ENCODE peak calls at places on chromosomes 11 and 22, in four cellular contexts. F is K562, Q is HepG2, J is GM12878. W is an unnamed sample.
A peak's percentile ranks its signal among the peaks of the same experiment; 100 is the strongest.

GRCh38 chr11:114280696-114281095 is 15.5 kb upstream of the NNMT start:
- DNase-seq in F (peak; percentile 80), Q (peak; percentile 46), J (no peak), W (peak; percentile 87)

GRCh38 chr11:61974766-61975631 is 7.6 kb upstream of the FTH1 start:
- DNase-seq in F (no peak), Q (peak; percentile 81), J (no peak), W (no peak)

GRCh38 chr11:78420255-78420764 is 2.7 kb upstream of the GAB2 start:
- DNase-seq in F (peak; percentile 76), Q (peak; percentile 33), J (no peak), W (peak; percentile 76)

GRCh38 chr11:26188559-26188958 is 143.4 kb upstream of the ANO3 start:
- DNase-seq in F (no peak), Q (no peak), J (no peak), W (no peak)

GRCh38 chr11:65436412-65437032 is 13.9 kb downstream of the NEAT1 start:
- DNase-seq in F (peak; percentile 23), Q (no peak), J (no peak), W (no peak)

GRCh38 chr11:119026970-119027369 is 3.7 kb downstream of the SLC37A4 start:
- DNase-seq in F (no peak), Q (peak; percentile 59), J (no peak), W (no peak)

GRCh38 chr22:25666308-25666707 is 75.7 kb upstream of the MYO18B start:
- DNase-seq in F (peak; percentile 6), Q (peak; percentile 95), J (no peak), W (no peak)

GRCh38 chr22:45194686-45195085 is 31.0 kb downstream of the NUP50 start:
- DNase-seq in F (no peak), Q (no peak), J (no peak), W (peak; percentile 39)

GRCh38 chr11:128517457-128518230 is 69.7 kb downstream of the ETS1 start:
- DNase-seq in F (no peak), Q (no peak), J (no peak), W (no peak)

GRCh38 chr11:95453616-95454118 is 222.7 kb upstream of the SESN3 start:
- DNase-seq in F (peak; percentile 88), Q (no peak), J (no peak), W (no peak)

GRCh38 chr11:35525501-35526175 is at the start of gene PAMR1:
- DNase-seq in F (no peak), Q (no peak), J (no peak), W (peak; percentile 78)

GRCh38 chr22:29336751-29337490 is 21.4 kb upstream of the RASL10A start:
- DNase-seq in F (no peak), Q (no peak), J (no peak), W (no peak)
- TF ChIP-seq CBX5 in F (no peak), Q (no peak), J (no peak), W (no peak)

GRCh38 chr11:19220903-19221682 is 19.3 kb upstream of the CSRP3 start:
- DNase-seq in F (no peak), Q (no peak), J (no peak), W (no peak)

GRCh38 chr11:19216709-19217374 is 15.1 kb upstream of the CSRP3 start:
- DNase-seq in F (no peak), Q (no peak), J (no peak), W (no peak)

GRCh38 chr11:19216021-19216420 is 14.2 kb upstream of the CSRP3 start:
- DNase-seq in F (no peak), Q (no peak), J (no peak), W (no peak)

GRCh38 chr11:19218801-19219460 is 17.1 kb upstream of the CSRP3 start:
- DNase-seq in F (peak; percentile 31), Q (no peak), J (no peak), W (no peak)

DNA sequence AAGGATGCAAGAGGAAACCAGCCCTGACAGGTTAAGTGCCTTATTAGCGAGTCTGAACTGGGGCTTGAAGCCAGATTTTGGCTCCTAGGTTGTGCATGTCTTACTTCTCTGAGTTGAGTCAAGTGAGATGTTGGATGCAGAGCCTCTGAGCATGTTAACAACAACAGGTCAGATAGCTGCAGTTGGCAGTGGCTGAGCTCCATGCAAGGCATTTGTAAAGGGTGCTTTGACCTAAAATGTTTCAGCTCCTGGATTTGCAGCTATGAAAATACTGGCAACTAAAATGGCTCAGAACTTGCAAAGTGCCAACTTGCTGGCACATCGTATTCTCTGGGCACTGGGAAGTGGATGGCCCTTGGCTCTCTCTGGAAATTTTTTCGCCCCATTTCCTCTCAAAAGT is 16.4 kb upstream of the CSRP3 start:
- DNase-seq in F (no peak), Q (no peak), J (no peak), W (no peak)
- TF ChIP-seq CBX5 in F (no peak), Q (no peak), J (no peak), W (no peak)

GRCh38 chr11:68117896-68118470 is 3.2 kb downstream of the CHKA start:
- DNase-seq in F (peak; percentile 27), Q (peak; percentile 60), J (no peak), W (no peak)
- TF ChIP-seq CBX5 in F (no peak), Q (no peak), J (no peak), W (no peak)

GRCh38 chr11:13137778-13138400 is 128.8 kb downstream of the RASSF10 start:
- DNase-seq in F (no peak), Q (peak; percentile 66), J (no peak), W (no peak)

GRCh38 chr11:13143486-13144297 is 133.9 kb upstream of the BMAL1 start:
- DNase-seq in F (no peak), Q (no peak), J (no peak), W (no peak)

GRCh38 chr11:13141731-13142724 is 132.9 kb downstream of the RASSF10 start:
- DNase-seq in F (no peak), Q (no peak), J (no peak), W (no peak)

GRCh38 chr11:13140873-13141655 is 131.9 kb downstream of the RASSF10 start:
- DNase-seq in F (no peak), Q (peak; percentile 48), J (no peak), W (no peak)

GRCh38 chr11:13140028-13140870 is 131.1 kb downstream of the RASSF10 start:
- DNase-seq in F (no peak), Q (peak; percentile 100), J (peak; percentile 57), W (no peak)
- TF ChIP-seq CBX5 in F (no peak), Q (peak; percentile 84), J (no peak), W (no peak)

DNA sequence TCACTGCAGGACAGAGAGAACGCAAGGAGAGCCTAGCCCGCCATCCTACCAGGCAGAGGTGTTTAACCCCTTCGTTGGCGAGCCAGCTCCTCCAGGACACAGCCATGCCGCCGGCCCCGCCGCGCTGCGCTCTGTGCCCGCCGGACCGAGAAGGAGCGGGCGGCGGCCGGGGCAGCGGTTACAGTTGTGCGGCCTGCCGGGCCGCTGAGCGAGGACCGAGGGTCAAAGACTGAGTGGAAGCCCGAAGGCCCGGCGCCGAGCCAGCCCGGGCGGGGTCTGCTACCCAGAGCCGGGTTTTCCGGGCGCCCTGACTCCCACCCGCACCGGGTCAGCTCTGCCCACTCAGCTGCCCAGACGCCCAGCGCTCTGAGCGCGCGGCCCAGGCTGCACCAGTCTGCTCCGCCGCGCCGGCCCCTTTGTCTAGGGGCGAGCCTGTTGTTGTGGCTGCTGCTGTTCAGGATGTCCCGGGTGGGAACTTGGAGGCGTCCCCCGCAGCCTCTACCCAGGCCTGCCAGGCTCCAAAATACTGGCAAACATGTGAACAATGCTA is at the start of gene NOX4:
- DNase-seq in F (no peak), Q (no peak), J (no peak), W (peak; percentile 79)
- TF ChIP-seq CBX5 in F (no peak), Q (no peak), J (no peak), W (no peak)

GRCh38 chr22:26892401-26893033 is 235.1 kb downstream of the MIAT start:
- DNase-seq in F (no peak), Q (no peak), J (no peak), W (no peak)
- TF ChIP-seq CBX5 in F (no peak), Q (no peak), J (no peak), W (no peak)